ENCODE peak calls at places on chromosome 16, in nine cellular contexts. J is left lung; Q is GM12865; R is AG10803; H is NCI-H2029; P is heart right ventricle; L is NCI-H1105; E is CD8-positive, alpha-beta T cell; M is skeletal muscle cell. T is an unnamed sample.

GRCh38 chr16:2470603-2471015 is 488 bp upstream of the NTN3 start:
- DNase-seq in J (no peak), Q (no peak), R (no peak), H (no peak), P (no peak), L (no peak), E (no peak), M (no peak), T (no peak)

GRCh38 chr16:57066625-57067024 is 25.8 kb upstream of the CPNE2 start:
- DNase-seq in J (no peak), Q (no peak), R (no peak), H (no peak), P (no peak), L (no peak), E (no peak), M (no peak), T (no peak)

GRCh38 chr16:31168848-31169247 is 11.1 kb upstream of the FUS start:
- DNase-seq in J (no peak), Q (no peak), R (no peak), H (no peak), P (no peak), L (no peak), E (no peak), M (no peak), T (no peak)

GRCh38 chr16:1708083-1708767 is 2.2 kb downstream of the MAPK8IP3 start:
- DNase-seq in J (no peak), Q (no peak), R (no peak), H (no peak), P (no peak), L (no peak), E (no peak), M (no peak), T (no peak)

GRCh38 chr16:11034005-11034404 is 89.6 kb downstream of the CLEC16A start:
- DNase-seq in J (no peak), Q (no peak), R (peak; percentile 94), H (no peak), P (no peak), L (no peak), E (no peak), M (peak; percentile 91), T (no peak)

GRCh38 chr16:29877266-29877961 is 14.4 kb upstream of the CDIPT start:
- DNase-seq in J (no peak), Q (peak; percentile 76), R (no peak), H (no peak), P (no peak), L (no peak), E (no peak), M (no peak), T (no peak)

GRCh38 chr16:84119368-84119767 is 2.6 kb upstream of the MBTPS1 start:
- DNase-seq in J (no peak), Q (no peak), R (no peak), H (peak; percentile 24), P (no peak), L (no peak), E (no peak), M (no peak), T (no peak)

GRCh38 chr16:84286568-84287220 is 8.0 kb upstream of the WFDC1 start:
- DNase-seq in J (no peak), Q (no peak), R (peak; percentile 64), H (no peak), P (peak; percentile 74), L (no peak), E (no peak), M (no peak), T (no peak)

GRCh38 chr16:180101-180920 is at the start of gene HBQ1:
- DNase-seq in J (no peak), Q (no peak), R (no peak), H (no peak), P (peak; percentile 24), L (no peak), E (peak; percentile 65), M (no peak), T (no peak)

GRCh38 chr16:86298166-86299131 is 211.9 kb upstream of the FOXF1 start:
- DNase-seq in J (no peak), Q (no peak), R (peak; percentile 55), H (no peak), P (no peak), L (no peak), E (no peak), M (peak; percentile 39), T (peak; percentile 18)

GRCh38 chr16:58578642-58579041 is 51.0 kb downstream of the CNOT1 start:
- DNase-seq in J (no peak), Q (no peak), R (no peak), H (no peak), P (no peak), L (no peak), E (no peak), M (no peak), T (no peak)

GRCh38 chr16:89737341-89738071 is 16.2 kb downstream of the ZNF276 start:
- DNase-seq in J (no peak), Q (no peak), R (no peak), H (no peak), P (no peak), L (no peak), E (no peak), M (no peak), T (no peak)

GRCh38 chr16:17266606-17267313 is 204.0 kb downstream of the XYLT1 start:
- DNase-seq in J (no peak), Q (no peak), R (no peak), H (peak; percentile 96), P (no peak), L (no peak), E (no peak), M (no peak), T (no peak)

GRCh38 chr16:15961060-15961511 is 11.7 kb downstream of the ABCC1 start:
- DNase-seq in J (no peak), Q (peak; percentile 94), R (no peak), H (no peak), P (no peak), L (no peak), E (peak; percentile 71), M (no peak), T (no peak)

T was measured in RWPE2.